ENCODE peak calls at places on chromosome 2, in five cellular contexts. P, Q, B, N and T are unnamed samples.

GRCh38 chr2:39837856-39838453 is 58.9 kb upstream of the THUMPD2 start:
- DNase-seq in P (no peak), Q (peak), B (no peak), N (no peak), T (peak)

GRCh38 chr2:74549685-74549971 is 4.1 kb downstream of the LOXL3 start:
- DNase-seq in P (no peak), Q (no peak), B (no peak), N (no peak), T (no peak)

GRCh38 chr2:181552808-181553207 is 95.6 kb downstream of the ITGA4 start:
- DNase-seq in P (no peak), Q (no peak), B (no peak), N (no peak), T (no peak)

GRCh38 chr2:73268831-73269685 is 15.2 kb downstream of the FBXO41 start:
- DNase-seq in P (no peak), Q (peak), B (no peak), N (no peak), T (no peak)

GRCh38 chr2:166074430-166074829 is 53.4 kb downstream of the SCN1A start:
- DNase-seq in P (no peak), Q (no peak), B (no peak), N (no peak), T (no peak)

GRCh38 chr2:88658890-88659881 is 31.9 kb upstream of the EIF2AK3 start:
- DNase-seq in P (no peak), Q (no peak), B (no peak), N (no peak), T (peak)

GRCh38 chr2:100139114-100139513 is 3.3 kb downstream of the AFF3 start:
- DNase-seq in P (no peak), Q (no peak), B (no peak), N (no peak), T (no peak)

GRCh38 chr2:43227830-43228280 is 1.4 kb upstream of the ZFP36L2 start:
- DNase-seq in P (no peak), Q (no peak), B (no peak), N (no peak), T (no peak)

GRCh38 chr2:157940024-157940423 is 63.9 kb upstream of the ACVR1 start:
- DNase-seq in P (no peak), Q (no peak), B (no peak), N (no peak), T (no peak)

GRCh38 chr2:235238537-235238936 is 255.3 kb upstream of the AGAP1 start:
- DNase-seq in P (peak), Q (no peak), B (peak), N (no peak), T (peak)

GRCh38 chr2:147525724-147526489 is 318.9 kb upstream of the ACVR2A start:
- DNase-seq in P (no peak), Q (no peak), B (no peak), N (no peak), T (no peak)

GRCh38 chr2:66700181-66700686 is 265.3 kb downstream of the MEIS1 start:
- DNase-seq in P (no peak), Q (no peak), B (peak), N (no peak), T (peak)

GRCh38 chr2:186675380-186675779 is 18.5 kb upstream of the FAM171B start:
- DNase-seq in P (no peak), Q (no peak), B (no peak), N (no peak), T (no peak)

GRCh38 chr2:146990311-146990781 is 854.5 kb upstream of the ACVR2A start:
- DNase-seq in P (no peak), Q (no peak), B (no peak), N (no peak), T (peak)

GRCh38 chr2:88024509-88024908 is 8.2 kb upstream of the RNU2-63P start:
- DNase-seq in P (no peak), Q (no peak), B (no peak), N (no peak), T (no peak)

GRCh38 chr2:191866675-191867506 is 20.0 kb upstream of the CAVIN2 start:
- DNase-seq in P (peak), Q (no peak), B (no peak), N (no peak), T (peak)

GRCh38 chr2:98086491-98087446 is at the start of gene VWA3B:
- DNase-seq in P (peak), Q (no peak), B (no peak), N (no peak), T (peak)

GRCh38 chr2:241701155-241701404 is 759 bp upstream of the ING5 start:
- DNase-seq in P (no peak), Q (no peak), B (no peak), N (peak), T (peak)
- TF ChIP-seq CTCF in P (peak), Q (peak), B (peak), N (peak), T (peak)

DNA sequence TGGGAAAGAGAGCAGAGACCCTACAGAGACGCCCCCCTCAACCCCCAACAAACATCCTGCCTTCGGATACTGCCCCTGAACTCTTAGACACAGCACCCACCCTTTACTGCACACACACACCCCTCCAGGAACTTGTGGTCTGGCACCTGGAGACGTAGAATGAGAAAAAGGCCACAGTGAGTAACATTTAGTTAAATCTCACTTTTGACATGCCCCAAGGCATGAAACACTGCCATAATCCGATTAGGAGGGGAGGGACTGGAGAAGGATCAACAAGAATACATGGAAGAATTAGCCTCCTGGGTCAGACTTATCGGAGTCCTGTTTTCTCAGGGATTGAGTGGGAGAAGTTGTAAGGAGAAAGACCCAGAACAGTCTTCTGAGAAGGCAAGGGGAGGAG is 4.1 kb downstream of the CDK5R2 start:
- DNase-seq in P (no peak), Q (peak), B (no peak), N (no peak), T (no peak)
- H3K4me3 ChIP-seq in P (no peak), Q (peak), B (peak), N (no peak), T (no peak)

DNA sequence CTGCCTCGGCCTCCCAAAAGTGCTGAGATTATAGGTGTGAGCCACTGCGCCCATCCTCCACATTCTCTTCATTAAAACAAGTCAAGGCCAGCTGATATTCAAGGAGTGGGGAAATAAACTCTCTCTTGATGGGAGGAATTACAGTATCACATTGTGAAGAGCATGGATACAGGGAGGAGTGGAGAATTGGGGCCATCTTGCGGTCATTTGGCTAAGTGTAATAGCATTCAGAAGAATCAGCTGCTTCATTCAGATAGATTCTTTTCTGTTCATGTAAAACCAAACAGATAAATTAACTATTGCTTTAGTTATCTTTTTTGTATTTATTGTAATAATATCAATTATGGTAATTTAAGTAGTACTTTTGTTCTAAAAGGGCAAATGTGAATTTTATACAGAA is 156.3 kb downstream of the UBR3 start:
- DNase-seq in P (no peak), Q (no peak), B (peak), N (no peak), T (no peak)
- TF ChIP-seq CTCF in P (no peak), Q (no peak), B (peak), N (no peak), T (no peak)

DNA sequence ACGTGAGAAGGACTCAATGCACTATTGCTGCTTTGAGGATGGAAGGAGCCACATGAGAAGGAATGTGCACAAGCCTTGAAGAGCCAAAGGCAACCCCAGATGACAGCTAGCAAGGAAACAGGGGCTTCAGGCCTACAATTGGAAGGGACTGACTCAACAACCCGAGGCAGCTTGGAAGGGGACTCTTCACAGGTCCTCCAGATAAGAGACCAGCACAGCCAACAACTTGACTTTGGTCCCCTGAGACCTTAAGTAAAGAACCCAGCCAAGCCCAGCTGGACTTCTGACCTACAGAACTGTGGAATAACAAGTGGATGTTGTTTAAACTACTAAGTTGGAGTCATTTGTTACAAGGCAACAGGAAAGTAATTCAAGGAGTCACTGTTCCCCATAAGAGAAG is 277.2 kb downstream of the SUCLG1 start:
- DNase-seq in P (no peak), Q (no peak), B (no peak), N (no peak), T (no peak)
- H3K4me3 ChIP-seq in P (no peak), Q (no peak), B (no peak), N (no peak), T (no peak)